ENCODE peak calls at places on chromosomes 7 and 10, in four cellular contexts. J is GM12891, N is K562, O is GM12878. E is an unnamed sample.

GRCh38 chr7:1966631-1967200 is 266.0 kb downstream of the MAD1L1 start:
- DNase-seq in J (no peak), N (no peak), O (no peak), E (no peak)

GRCh38 chr7:115477193-115477651 is 553.3 kb downstream of the TFEC start:
- DNase-seq in J (no peak), N (no peak), O (no peak), E (no peak)

GRCh38 chr10:16436367-16436757 is 448 bp upstream of the PTER start:
- DNase-seq in J (no peak), N (no peak), O (no peak), E (no peak)

GRCh38 chr7:99124236-99124635 is 19.7 kb downstream of the SMURF1 start:
- DNase-seq in J (no peak), N (no peak), O (no peak), E (no peak)

GRCh38 chr10:84196083-84196482 is 1.7 kb downstream of the CDHR1 start:
- DNase-seq in J (no peak), N (no peak), O (no peak), E (no peak)

GRCh38 chr10:11302181-11302580 is 284.5 kb downstream of the CELF2 start:
- DNase-seq in J (no peak), N (no peak), O (no peak), E (no peak)

GRCh38 chr7:134931487-134931886 is 54.8 kb upstream of the AGBL3 start:
- DNase-seq in J (no peak), N (no peak), O (no peak), E (no peak)

GRCh38 chr10:110865184-110865803 is 6.4 kb upstream of the PDCD4 start:
- DNase-seq in J (no peak), N (no peak), O (no peak), E (no peak)

GRCh38 chr10:120415709-120416330 is 41.2 kb upstream of the PLPP4 start:
- DNase-seq in J (no peak), N (no peak), O (no peak), E (no peak)

GRCh38 chr10:18409599-18410397 is 241.6 kb downstream of the NSUN6 start:
- DNase-seq in J (no peak), N (no peak), O (no peak), E (no peak)

GRCh38 chr10:100100651-100101525 is 19.2 kb upstream of the CPN1 start:
- DNase-seq in J (no peak), N (no peak), O (no peak), E (no peak)

GRCh38 chr7:139923090-139923489 is 94.0 kb downstream of the TBXAS1 start:
- DNase-seq in J (no peak), N (no peak), O (no peak), E (no peak)

GRCh38 chr10:121696854-121697253 is 98.6 kb upstream of the FGFR2 start:
- DNase-seq in J (no peak), N (peak; percentile 21), O (no peak), E (no peak)

GRCh38 chr10:17199351-17199804 is 2.1 kb downstream of the TRDMT1 start:
- DNase-seq in J (no peak), N (peak; percentile 34), O (no peak), E (no peak)

GRCh38 chr7:128407751-128408708 is 1.8 kb downstream of the IMPDH1 start:
- DNase-seq in J (no peak), N (no peak), O (no peak), E (no peak)

GRCh38 chr7:24821045-24821853 is 64.0 kb upstream of the GSDME start:
- DNase-seq in J (no peak), N (peak; percentile 86), O (peak; percentile 88), E (peak; percentile 86)

GRCh38 chr10:122199070-122199469 is 72.0 kb upstream of the BTBD16 start:
- DNase-seq in J (no peak), N (no peak), O (no peak), E (no peak)

GRCh38 chr10:3077940-3078630 is 10.7 kb downstream of the PFKP start:
- DNase-seq in J (no peak), N (no peak), O (no peak), E (no peak)

GRCh38 chr7:25308898-25309521 is 80.7 kb upstream of the NPVF start:
- DNase-seq in J (no peak), N (no peak), O (no peak), E (no peak)

GRCh38 chr7:150415161-150416160 is 35.0 kb upstream of the GIMAP8 start:
- DNase-seq in J (no peak), N (peak; percentile 17), O (no peak), E (no peak)

DNA sequence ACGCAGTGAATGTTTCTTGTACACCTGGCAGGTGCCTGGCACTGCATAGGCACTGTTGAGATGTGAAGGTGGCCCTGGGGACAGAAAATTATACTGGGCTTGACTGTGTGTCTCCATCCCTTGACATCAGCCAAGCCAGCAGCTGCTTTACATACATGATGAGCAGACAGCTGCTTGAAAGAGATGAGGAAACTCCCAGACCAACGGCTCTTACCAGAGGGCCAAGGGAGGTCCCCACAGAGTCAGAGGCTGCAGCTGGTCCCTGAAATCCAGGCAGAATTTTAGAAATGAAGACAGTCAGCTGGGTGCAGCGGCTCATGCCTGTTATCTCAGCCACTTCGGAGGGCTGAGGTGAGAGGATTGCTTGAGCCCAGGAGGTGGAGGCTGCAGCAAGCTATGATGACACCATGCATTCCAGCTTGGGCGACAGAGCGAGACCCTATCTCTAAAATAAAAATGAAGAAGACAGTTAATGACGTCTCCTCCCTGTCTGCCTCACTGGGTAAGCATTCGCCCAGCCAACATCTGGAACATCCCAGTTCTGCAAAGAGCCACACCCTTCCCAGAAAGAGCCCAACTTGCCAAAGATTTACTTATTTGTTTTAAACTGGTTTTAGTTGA is 17.6 kb downstream of the LIMK1 start:
- DNase-seq in J (peak; percentile 63), N (peak; percentile 42), O (peak; percentile 60), E (no peak)
- TF ChIP-seq SPI1 in J (no peak), N (no peak), O (no peak), E (no peak)

GRCh38 chr10:22624289-22624738 is 90.1 kb downstream of the PIP4K2A start:
- DNase-seq in J (no peak), N (no peak), O (no peak), E (no peak)
- TF ChIP-seq POLR2AphosphoS5 in J (no peak), N (no peak), O (no peak), E (no peak)

GRCh38 chr10:91570220-91570619 is 62.7 kb downstream of the PPP1R3C start:
- DNase-seq in J (no peak), N (no peak), O (no peak), E (no peak)

GRCh38 chr10:91566142-91566541 is 66.7 kb downstream of the PPP1R3C start:
- DNase-seq in J (no peak), N (no peak), O (no peak), E (no peak)

GRCh38 chr10:91569522-91569921 is 63.3 kb downstream of the PPP1R3C start:
- DNase-seq in J (no peak), N (no peak), O (no peak), E (no peak)

GRCh38 chr10:91565241-91565640 is 67.6 kb downstream of the PPP1R3C start:
- DNase-seq in J (no peak), N (no peak), O (no peak), E (no peak)

GRCh38 chr10:91567815-91568214 is 65.1 kb downstream of the PPP1R3C start:
- DNase-seq in J (no peak), N (no peak), O (no peak), E (no peak)
- TF ChIP-seq SPI1 in J (no peak), N (no peak), O (no peak), E (no peak)

GRCh38 chr7:90945104-90945752 is 319.0 kb upstream of the FZD1 start:
- DNase-seq in J (no peak), N (no peak), O (no peak), E (no peak)
- TF ChIP-seq POLR2AphosphoS5 in J (no peak), N (no peak), O (no peak), E (no peak)

DNA sequence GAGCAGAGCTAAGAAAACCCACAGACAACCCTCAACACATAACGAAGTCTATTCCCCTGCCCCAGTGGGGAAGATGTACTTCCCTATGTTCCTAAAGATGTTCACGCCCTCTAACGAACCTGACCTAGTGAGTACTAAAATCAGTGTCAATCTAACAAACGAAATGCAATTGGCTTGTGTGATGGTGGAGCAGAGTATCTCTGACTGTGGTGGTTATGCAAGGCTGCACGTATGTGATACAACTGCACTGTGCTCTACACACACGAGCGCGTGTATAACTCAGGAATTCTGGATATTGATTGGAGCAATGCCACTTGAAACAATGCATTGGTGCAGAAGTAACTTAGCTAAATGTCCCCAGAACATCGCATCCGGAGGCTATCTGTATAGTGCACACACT is 1.3 kb downstream of the ANKRD16 start:
- DNase-seq in J (no peak), N (no peak), O (no peak), E (peak; percentile 26)
- TF ChIP-seq SPI1 in J (no peak), N (no peak), O (no peak), E (no peak)

E was measured in HL-60.